ENCODE peak calls at places on chromosomes 12 and 14, in five cellular contexts. One of them, this sample, is unnamed.

GRCh38 chr14:25009891-25010290 is 40.1 kb downstream of the STXBP6 start:
- DNase-seq in lower lobe of right lung: no peak
- DNase-seq in neural crest cell: no peak
- DNase-seq in cardiac muscle cell: peak
- DNase-seq in foreskin keratinocyte: peak
- DNase-seq in this sample: no peak

GRCh38 chr12:104615048-104615561 is 158.4 kb downstream of the CHST11 start:
- DNase-seq in lower lobe of right lung: no peak
- DNase-seq in neural crest cell: no peak
- DNase-seq in cardiac muscle cell: peak
- DNase-seq in foreskin keratinocyte: no peak
- DNase-seq in this sample: no peak

GRCh38 chr14:85766295-85766694 is 236.4 kb downstream of the FLRT2 start:
- DNase-seq in lower lobe of right lung: no peak
- DNase-seq in neural crest cell: no peak
- DNase-seq in cardiac muscle cell: no peak
- DNase-seq in foreskin keratinocyte: no peak
- DNase-seq in this sample: no peak

GRCh38 chr12:129101404-129101803 is 248.1 kb downstream of the GLT1D1 start:
- DNase-seq in lower lobe of right lung: no peak
- DNase-seq in neural crest cell: no peak
- DNase-seq in cardiac muscle cell: no peak
- DNase-seq in foreskin keratinocyte: no peak
- DNase-seq in this sample: no peak

GRCh38 chr14:43022094-43022800 is 1415.6 kb downstream of the LRFN5 start:
- DNase-seq in lower lobe of right lung: no peak
- DNase-seq in neural crest cell: no peak
- DNase-seq in cardiac muscle cell: no peak
- DNase-seq in foreskin keratinocyte: no peak
- DNase-seq in this sample: no peak

GRCh38 chr12:68080577-68080976 is 79.0 kb downstream of the IFNG start:
- DNase-seq in lower lobe of right lung: no peak
- DNase-seq in neural crest cell: no peak
- DNase-seq in cardiac muscle cell: no peak
- DNase-seq in foreskin keratinocyte: no peak
- DNase-seq in this sample: no peak

GRCh38 chr12:110704750-110705149 is 15.8 kb upstream of the HVCN1 start:
- DNase-seq in lower lobe of right lung: no peak
- DNase-seq in neural crest cell: no peak
- DNase-seq in cardiac muscle cell: no peak
- DNase-seq in foreskin keratinocyte: no peak
- DNase-seq in this sample: no peak

GRCh38 chr14:92447416-92448197 is 66.0 kb upstream of the RIN3 start:
- DNase-seq in lower lobe of right lung: no peak
- DNase-seq in neural crest cell: no peak
- DNase-seq in cardiac muscle cell: no peak
- DNase-seq in foreskin keratinocyte: no peak
- DNase-seq in this sample: no peak

GRCh38 chr14:49621114-49621881 is 699 bp downstream of the MGAT2 start:
- DNase-seq in lower lobe of right lung: peak
- DNase-seq in neural crest cell: peak
- DNase-seq in cardiac muscle cell: peak
- DNase-seq in foreskin keratinocyte: no peak
- DNase-seq in this sample: no peak

GRCh38 chr12:120257041-120257821 is 8.3 kb downstream of the PXN start:
- DNase-seq in lower lobe of right lung: no peak
- DNase-seq in neural crest cell: no peak
- DNase-seq in cardiac muscle cell: peak
- DNase-seq in foreskin keratinocyte: peak
- DNase-seq in this sample: peak

GRCh38 chr12:20492251-20492728 is 124.0 kb downstream of the PDE3A start:
- DNase-seq in lower lobe of right lung: no peak
- DNase-seq in neural crest cell: no peak
- DNase-seq in cardiac muscle cell: peak
- DNase-seq in foreskin keratinocyte: peak
- DNase-seq in this sample: no peak

GRCh38 chr12:54273981-54274380 is 5.9 kb downstream of the CBX5 start:
- DNase-seq in lower lobe of right lung: no peak
- DNase-seq in neural crest cell: no peak
- DNase-seq in cardiac muscle cell: no peak
- DNase-seq in foreskin keratinocyte: no peak
- DNase-seq in this sample: no peak

GRCh38 chr12:92951006-92951405 is 21.9 kb upstream of the EEA1 start:
- DNase-seq in lower lobe of right lung: no peak
- DNase-seq in neural crest cell: no peak
- DNase-seq in cardiac muscle cell: no peak
- DNase-seq in foreskin keratinocyte: no peak
- DNase-seq in this sample: no peak

GRCh38 chr12:124481772-124482566 is 85.4 kb downstream of the NCOR2 start:
- DNase-seq in lower lobe of right lung: no peak
- DNase-seq in neural crest cell: no peak
- DNase-seq in cardiac muscle cell: no peak
- DNase-seq in foreskin keratinocyte: no peak
- DNase-seq in this sample: no peak

GRCh38 chr12:39831587-39832315 is 212.1 kb upstream of the ABCD2 start:
- DNase-seq in lower lobe of right lung: no peak
- DNase-seq in neural crest cell: no peak
- DNase-seq in cardiac muscle cell: peak
- DNase-seq in foreskin keratinocyte: peak
- DNase-seq in this sample: no peak

GRCh38 chr12:63150255-63151060 is 543 bp downstream of the AVPR1A start:
- DNase-seq in lower lobe of right lung: peak
- DNase-seq in neural crest cell: peak
- DNase-seq in cardiac muscle cell: no peak
- DNase-seq in foreskin keratinocyte: no peak
- DNase-seq in this sample: no peak

GRCh38 chr14:22466520-22466919 is 122.5 kb downstream of the DAD1 start:
- DNase-seq in lower lobe of right lung: no peak
- DNase-seq in neural crest cell: no peak
- DNase-seq in cardiac muscle cell: no peak
- DNase-seq in foreskin keratinocyte: no peak
- DNase-seq in this sample: no peak
- TF ChIP-seq CTCF in lower lobe of right lung: no peak
- TF ChIP-seq CTCF in neural crest cell: no peak
- TF ChIP-seq CTCF in cardiac muscle cell: no peak
- TF ChIP-seq CTCF in foreskin keratinocyte: no peak
- TF ChIP-seq CTCF in this sample: no peak

GRCh38 chr14:91354979-91355685 is 62.5 kb downstream of the CCDC88C start:
- DNase-seq in lower lobe of right lung: peak
- DNase-seq in neural crest cell: peak
- DNase-seq in cardiac muscle cell: no peak
- DNase-seq in foreskin keratinocyte: no peak
- DNase-seq in this sample: no peak
- TF ChIP-seq CTCF in lower lobe of right lung: peak
- TF ChIP-seq CTCF in neural crest cell: peak
- TF ChIP-seq CTCF in cardiac muscle cell: peak
- TF ChIP-seq CTCF in foreskin keratinocyte: peak
- TF ChIP-seq CTCF in this sample: no peak

DNA sequence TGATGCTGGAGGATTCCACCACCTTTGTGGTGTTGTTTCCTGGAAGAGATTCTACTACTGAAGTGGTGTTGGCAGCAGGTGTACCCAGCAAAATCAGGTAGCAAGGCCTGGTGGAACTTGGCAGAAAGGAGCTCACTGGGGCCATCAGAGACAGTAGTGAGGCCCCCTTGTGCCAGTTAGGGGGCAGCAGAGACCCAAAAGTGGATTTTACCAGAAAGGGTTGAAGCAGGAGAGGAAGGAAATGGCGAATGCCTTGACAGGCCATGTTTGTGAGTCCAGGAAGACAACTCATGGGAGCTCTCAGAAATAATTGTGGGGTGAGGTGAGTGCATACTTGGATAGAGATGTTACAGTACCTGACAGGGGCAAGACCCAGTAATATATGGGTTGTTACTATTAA is 137.7 kb upstream of the FGD4 start:
- DNase-seq in lower lobe of right lung: no peak
- DNase-seq in neural crest cell: no peak
- DNase-seq in cardiac muscle cell: peak
- DNase-seq in foreskin keratinocyte: no peak
- DNase-seq in this sample: no peak
- TF ChIP-seq CTCF in lower lobe of right lung: no peak
- TF ChIP-seq CTCF in neural crest cell: peak
- TF ChIP-seq CTCF in cardiac muscle cell: peak
- TF ChIP-seq CTCF in foreskin keratinocyte: peak
- TF ChIP-seq CTCF in this sample: no peak

GRCh38 chr12:123388218-123388947 is 4.5 kb downstream of the KMT5A start:
- DNase-seq in lower lobe of right lung: peak
- DNase-seq in neural crest cell: peak
- DNase-seq in cardiac muscle cell: peak
- DNase-seq in foreskin keratinocyte: no peak
- DNase-seq in this sample: no peak
- TF ChIP-seq CTCF in lower lobe of right lung: no peak
- TF ChIP-seq CTCF in neural crest cell: no peak
- TF ChIP-seq CTCF in cardiac muscle cell: no peak
- TF ChIP-seq CTCF in foreskin keratinocyte: no peak
- TF ChIP-seq CTCF in this sample: no peak

DNA sequence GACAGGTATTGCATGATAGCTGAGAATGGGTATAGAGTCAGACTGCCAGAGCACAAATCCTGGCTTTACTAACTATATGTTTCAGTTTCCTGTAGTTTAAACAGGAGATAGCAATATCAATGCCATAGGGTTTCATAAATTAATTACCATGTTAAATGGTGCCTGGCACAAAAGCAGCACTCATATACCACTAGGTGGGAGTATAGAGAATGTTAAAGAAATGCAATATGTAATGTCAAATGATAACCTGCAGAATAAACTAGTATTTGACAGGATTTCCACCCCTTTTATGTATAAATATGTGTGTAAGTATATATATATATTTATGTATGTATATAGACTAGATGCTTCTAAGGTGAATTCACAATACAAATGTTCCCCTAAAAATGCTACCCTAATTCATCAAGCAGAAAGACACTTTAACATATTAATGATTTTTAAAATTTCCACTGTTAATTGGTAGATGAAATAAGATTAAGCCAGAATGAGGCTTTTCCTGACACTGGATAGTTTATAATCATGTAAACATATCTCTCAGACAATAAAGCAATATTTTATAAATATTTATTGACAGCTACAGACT is 8.6 kb downstream of the WDR89 start:
- DNase-seq in lower lobe of right lung: no peak
- DNase-seq in neural crest cell: no peak
- DNase-seq in cardiac muscle cell: peak
- DNase-seq in foreskin keratinocyte: no peak
- DNase-seq in this sample: no peak
- TF ChIP-seq CTCF in lower lobe of right lung: peak
- TF ChIP-seq CTCF in neural crest cell: peak
- TF ChIP-seq CTCF in cardiac muscle cell: peak
- TF ChIP-seq CTCF in foreskin keratinocyte: peak
- TF ChIP-seq CTCF in this sample: peak